ENCODE peak calls at places on chromosomes 13 and 19, in four cellular contexts. S is fibroblast of the aortic adventitia; W is stimulated activated naive CD8-positive, alpha-beta T cell treated with anti-CD3 and anti-CD28 coated beads, Interleukin-15, amount 100 ng/mL, for 72 hours; A is T-helper 17 cell. O is an unnamed sample.

GRCh38 chr13:26485288-26485687 is 72.2 kb upstream of the WASF3 start:
- DNase-seq in S (no peak), A (no peak), W (no peak), O (no peak)

GRCh38 chr19:34808566-34808965 is 35.6 kb upstream of the ZNF599 start:
- DNase-seq in A (no peak), S (peak), W (no peak), O (no peak)

GRCh38 chr19:1079566-1080111 is 12.7 kb downstream of the ARHGAP45 start:
- DNase-seq in W (peak), S (no peak), A (no peak), O (no peak)

GRCh38 chr19:33273881-33274662 is 28.3 kb downstream of the CEBPA start:
- DNase-seq in S (peak), W (no peak), A (no peak), O (no peak)

GRCh38 chr19:20664917-20665781 is 3.8 kb upstream of the ZNF626 start:
- DNase-seq in S (peak), W (no peak), A (no peak), O (no peak)

GRCh38 chr19:29844891-29845575 is 33.2 kb downstream of the CCNE1 start:
- DNase-seq in W (peak), A (peak), S (peak), O (peak)

GRCh38 chr13:84399320-84400085 is 517.2 kb upstream of the SLITRK1 start:
- DNase-seq in A (no peak), W (no peak), S (no peak), O (no peak)

GRCh38 chr19:18832331-18833140 is 777 bp downstream of the UPF1 start:
- DNase-seq in A (no peak), S (no peak), W (peak), O (peak)